ENCODE peak calls at places on chromosome 11, in seven cellular contexts. S is astrocyte of the hippocampus; Z is endothelial cell of umbilical vein; O is activated T-cell treated with anti-CD3 and anti-CD28 coated beads, Interleukin-2, amount 50 U/mL, for 72 hours; M is activated naive CD4-positive, alpha-beta T cell; R is occipital lobe; A is mucosa of descending colon. G is an unnamed sample.
A peak's percentile ranks its signal among the peaks of the same experiment; 100 is the strongest.

GRCh38 chr11:827146-827860 is 416 bp upstream of the CRACR2B start:
- DNase-seq in S (no peak), Z (no peak), O (peak; percentile 57), M (no peak), R (no peak), A (peak; percentile 62), G (no peak)

GRCh38 chr11:12777208-12777874 is 103.1 kb downstream of the TEAD1 start:
- DNase-seq in S (no peak), Z (no peak), O (no peak), M (no peak), R (no peak), A (no peak), G (no peak)

GRCh38 chr11:64353101-64353738 is 5.7 kb upstream of the RPS6KA4 start:
- DNase-seq in S (no peak), Z (no peak), O (no peak), M (no peak), R (no peak), A (no peak), G (no peak)

GRCh38 chr11:17277024-17277584 is 565 bp downstream of the NUCB2 start:
- DNase-seq in S (peak; percentile 39), Z (peak; percentile 64), O (peak; percentile 46), M (no peak), R (no peak), A (peak; percentile 25), G (peak; percentile 52)

GRCh38 chr11:31874631-31875191 is 63.6 kb upstream of the PAX6 start:
- DNase-seq in S (peak; percentile 65), Z (no peak), O (no peak), M (no peak), R (no peak), A (no peak), G (no peak)

GRCh38 chr11:65654375-65655349 is 8.1 kb downstream of the RELA start:
- DNase-seq in S (no peak), Z (no peak), O (no peak), M (no peak), R (no peak), A (no peak), G (no peak)

GRCh38 chr11:103359221-103359620 is 250.0 kb downstream of the DYNC2H1 start:
- DNase-seq in S (peak; percentile 8), Z (no peak), O (no peak), M (no peak), R (no peak), A (no peak), G (no peak)

GRCh38 chr11:61957028-61957770 is 7.0 kb downstream of the BEST1 start:
- DNase-seq in S (no peak), Z (no peak), O (no peak), M (no peak), R (no peak), A (no peak), G (no peak)

GRCh38 chr11:43278302-43278956 is 33.4 kb upstream of the API5 start:
- DNase-seq in S (peak; percentile 53), Z (peak; percentile 8), O (no peak), M (no peak), R (no peak), A (no peak), G (no peak)